ENCODE peak calls at places on chromosome 2, in six cellular contexts. One of them, this sample, is unnamed.

GRCh38 chr2:10915731-10916331 is 4.1 kb downstream of the KCNF1 start:
- ATAC-seq in A549: no peak
- ATAC-seq in upper lobe of left lung: no peak
- ATAC-seq in K562: no peak
- ATAC-seq in HepG2: peak
- ATAC-seq in GM12878: no peak
- ATAC-seq in this sample: no peak

GRCh38 chr2:166451451-166451850 is 42.6 kb downstream of the SCN7A start:
- ATAC-seq in K562: no peak
- ATAC-seq in GM12878: no peak
- ATAC-seq in HepG2: no peak
- ATAC-seq in A549: no peak
- ATAC-seq in upper lobe of left lung: no peak
- ATAC-seq in this sample: no peak

GRCh38 chr2:171004363-171004762 is 75.3 kb downstream of the GORASP2 start:
- ATAC-seq in A549: no peak
- ATAC-seq in K562: no peak
- ATAC-seq in HepG2: no peak
- ATAC-seq in GM12878: no peak
- ATAC-seq in upper lobe of left lung: no peak
- ATAC-seq in this sample: no peak

GRCh38 chr2:221997100-221997499 is 301.7 kb downstream of the PAX3 start:
- ATAC-seq in A549: peak
- ATAC-seq in upper lobe of left lung: no peak
- ATAC-seq in K562: no peak
- ATAC-seq in GM12878: no peak
- ATAC-seq in HepG2: no peak
- ATAC-seq in this sample: no peak

GRCh38 chr2:129780316-129781282 is 198.9 kb upstream of the RAB6C start:
- ATAC-seq in A549: no peak
- ATAC-seq in upper lobe of left lung: no peak
- ATAC-seq in GM12878: no peak
- ATAC-seq in K562: no peak
- ATAC-seq in HepG2: no peak
- ATAC-seq in this sample: no peak

GRCh38 chr2:46814160-46814559 is 101.4 kb downstream of the MCFD2 start:
- ATAC-seq in upper lobe of left lung: peak
- ATAC-seq in GM12878: no peak
- ATAC-seq in A549: no peak
- ATAC-seq in K562: peak
- ATAC-seq in HepG2: no peak
- ATAC-seq in this sample: peak

GRCh38 chr2:24873619-24874018 is 46.4 kb downstream of the ADCY3 start:
- ATAC-seq in K562: no peak
- ATAC-seq in HepG2: no peak
- ATAC-seq in GM12878: no peak
- ATAC-seq in upper lobe of left lung: no peak
- ATAC-seq in A549: no peak
- ATAC-seq in this sample: peak

GRCh38 chr2:35510641-35511040 is 844.9 kb upstream of the CRIM1 start:
- ATAC-seq in HepG2: no peak
- ATAC-seq in GM12878: no peak
- ATAC-seq in K562: no peak
- ATAC-seq in A549: no peak
- ATAC-seq in upper lobe of left lung: no peak
- ATAC-seq in this sample: no peak

GRCh38 chr2:188441288-188441947 is 149.7 kb downstream of the GULP1 start:
- ATAC-seq in GM12878: no peak
- ATAC-seq in A549: peak
- ATAC-seq in upper lobe of left lung: no peak
- ATAC-seq in K562: no peak
- ATAC-seq in HepG2: no peak
- ATAC-seq in this sample: no peak

GRCh38 chr2:148527488-148528340 is 116.8 kb upstream of the EPC2 start:
- ATAC-seq in GM12878: no peak
- ATAC-seq in A549: no peak
- ATAC-seq in K562: no peak
- ATAC-seq in HepG2: peak
- ATAC-seq in upper lobe of left lung: no peak
- ATAC-seq in this sample: no peak

GRCh38 chr2:12642332-12642731 is 74.4 kb upstream of the TRIB2 start:
- ATAC-seq in upper lobe of left lung: no peak
- ATAC-seq in GM12878: no peak
- ATAC-seq in K562: no peak
- ATAC-seq in HepG2: no peak
- ATAC-seq in A549: no peak
- ATAC-seq in this sample: no peak

GRCh38 chr2:199186226-199186864 is 271.4 kb downstream of the SATB2 start:
- ATAC-seq in GM12878: peak
- ATAC-seq in K562: no peak
- ATAC-seq in HepG2: no peak
- ATAC-seq in upper lobe of left lung: no peak
- ATAC-seq in A549: no peak
- ATAC-seq in this sample: no peak

GRCh38 chr2:234147335-234147861 is 96.9 kb downstream of the SPP2 start:
- ATAC-seq in HepG2: no peak
- ATAC-seq in upper lobe of left lung: no peak
- ATAC-seq in A549: no peak
- ATAC-seq in GM12878: no peak
- ATAC-seq in K562: no peak
- ATAC-seq in this sample: no peak
- TF ChIP-seq EP300 in HepG2: no peak
- TF ChIP-seq EP300 in upper lobe of left lung: no peak
- TF ChIP-seq EP300 in A549: no peak
- TF ChIP-seq EP300 in GM12878: no peak
- TF ChIP-seq EP300 in K562: no peak
- TF ChIP-seq EP300 in this sample: no peak

GRCh38 chr2:141058552-141058951 is 1072.3 kb downstream of the LRP1B start:
- ATAC-seq in A549: no peak
- ATAC-seq in HepG2: no peak
- ATAC-seq in K562: no peak
- ATAC-seq in upper lobe of left lung: no peak
- ATAC-seq in GM12878: no peak
- ATAC-seq in this sample: no peak
- TF ChIP-seq EP300 in A549: no peak
- TF ChIP-seq EP300 in HepG2: no peak
- TF ChIP-seq EP300 in K562: no peak
- TF ChIP-seq EP300 in upper lobe of left lung: no peak
- TF ChIP-seq EP300 in GM12878: no peak
- TF ChIP-seq EP300 in this sample: no peak

GRCh38 chr2:228359473-228359872 is 178.0 kb upstream of the SPHKAP start:
- ATAC-seq in upper lobe of left lung: no peak
- ATAC-seq in K562: no peak
- ATAC-seq in GM12878: no peak
- ATAC-seq in HepG2: no peak
- ATAC-seq in A549: no peak
- ATAC-seq in this sample: no peak
- TF ChIP-seq EP300 in upper lobe of left lung: no peak
- TF ChIP-seq EP300 in K562: no peak
- TF ChIP-seq EP300 in GM12878: no peak
- TF ChIP-seq EP300 in HepG2: no peak
- TF ChIP-seq EP300 in A549: no peak
- TF ChIP-seq EP300 in this sample: no peak

GRCh38 chr2:183866666-183867065 is 731.7 kb upstream of the ZNF804A start:
- ATAC-seq in K562: no peak
- ATAC-seq in upper lobe of left lung: no peak
- ATAC-seq in GM12878: no peak
- ATAC-seq in HepG2: no peak
- ATAC-seq in A549: no peak
- ATAC-seq in this sample: no peak

GRCh38 chr2:183872131-183872530 is 726.2 kb upstream of the ZNF804A start:
- ATAC-seq in HepG2: no peak
- ATAC-seq in A549: no peak
- ATAC-seq in GM12878: no peak
- ATAC-seq in K562: no peak
- ATAC-seq in upper lobe of left lung: no peak
- ATAC-seq in this sample: no peak

GRCh38 chr2:183868153-183868552 is 730.2 kb upstream of the ZNF804A start:
- ATAC-seq in GM12878: no peak
- ATAC-seq in upper lobe of left lung: no peak
- ATAC-seq in HepG2: no peak
- ATAC-seq in A549: no peak
- ATAC-seq in K562: no peak
- ATAC-seq in this sample: no peak

GRCh38 chr2:183868707-183869106 is 729.6 kb upstream of the ZNF804A start:
- ATAC-seq in GM12878: peak
- ATAC-seq in HepG2: no peak
- ATAC-seq in K562: no peak
- ATAC-seq in A549: no peak
- ATAC-seq in upper lobe of left lung: no peak
- ATAC-seq in this sample: no peak

DNA sequence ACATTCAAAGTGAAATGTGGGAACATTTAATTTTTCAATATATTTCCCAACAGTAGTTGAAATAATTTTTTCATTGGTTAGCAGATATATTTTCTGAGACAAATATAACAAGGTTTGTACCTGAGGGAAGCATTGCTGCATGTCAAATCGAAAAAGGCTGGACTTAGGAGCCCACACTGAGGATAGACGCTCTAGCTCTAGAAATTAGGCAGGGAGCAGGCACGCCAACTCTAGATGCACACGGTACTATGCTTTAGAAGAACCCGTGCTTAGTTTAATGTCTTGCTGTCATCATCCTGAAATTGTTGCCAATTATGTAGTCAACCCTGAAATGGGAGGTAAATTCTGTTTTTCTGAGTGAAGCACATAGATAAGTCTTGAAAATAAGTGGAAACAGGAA is 731.1 kb upstream of the ZNF804A start:
- ATAC-seq in HepG2: no peak
- ATAC-seq in upper lobe of left lung: no peak
- ATAC-seq in GM12878: no peak
- ATAC-seq in A549: no peak
- ATAC-seq in K562: no peak
- ATAC-seq in this sample: no peak
- TF ChIP-seq EP300 in HepG2: no peak
- TF ChIP-seq EP300 in upper lobe of left lung: no peak
- TF ChIP-seq EP300 in GM12878: no peak
- TF ChIP-seq EP300 in A549: no peak
- TF ChIP-seq EP300 in K562: no peak
- TF ChIP-seq EP300 in this sample: no peak

DNA sequence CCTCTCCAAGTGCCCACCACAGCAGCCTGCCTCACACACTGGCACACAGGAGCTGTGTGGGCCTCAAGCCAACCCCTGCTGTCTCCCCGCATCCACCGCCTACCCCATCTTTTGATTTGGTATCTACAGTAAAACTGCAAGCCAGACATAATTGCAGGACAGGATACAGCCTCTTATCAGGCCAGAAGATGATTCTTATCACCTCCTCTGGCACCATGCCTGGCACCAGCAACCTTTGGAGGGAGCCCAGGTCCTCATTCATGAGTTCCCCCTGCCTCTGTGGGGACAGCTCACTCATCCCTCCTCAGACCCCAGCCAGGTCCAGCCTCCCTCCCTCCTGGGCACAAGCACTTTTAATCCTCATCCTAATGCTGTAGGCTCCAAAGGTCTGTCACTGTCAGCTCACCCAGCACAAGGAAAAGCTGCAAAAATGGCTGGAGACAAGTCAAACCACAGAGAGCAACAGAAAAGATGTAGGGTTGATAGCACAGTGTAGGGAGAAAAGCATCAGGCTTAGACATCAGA is 9.7 kb downstream of the RAB11FIP5 start:
- ATAC-seq in A549: no peak
- ATAC-seq in K562: no peak
- ATAC-seq in upper lobe of left lung: no peak
- ATAC-seq in HepG2: no peak
- ATAC-seq in GM12878: no peak
- ATAC-seq in this sample: no peak
- TF ChIP-seq EP300 in A549: no peak
- TF ChIP-seq EP300 in K562: no peak
- TF ChIP-seq EP300 in upper lobe of left lung: no peak
- TF ChIP-seq EP300 in HepG2: no peak
- TF ChIP-seq EP300 in GM12878: no peak
- TF ChIP-seq EP300 in this sample: no peak

GRCh38 chr2:112644933-112645395 is 775 bp upstream of the SLC20A1 start:
- ATAC-seq in GM12878: peak
- ATAC-seq in K562: no peak
- ATAC-seq in A549: peak
- ATAC-seq in upper lobe of left lung: no peak
- ATAC-seq in HepG2: peak
- ATAC-seq in this sample: no peak

GRCh38 chr2:112645396-112646101 is at the start of gene SLC20A1:
- ATAC-seq in GM12878: peak
- ATAC-seq in A549: peak
- ATAC-seq in HepG2: peak
- ATAC-seq in upper lobe of left lung: peak
- ATAC-seq in K562: peak
- ATAC-seq in this sample: peak

GRCh38 chr2:112644155-112644932 is 1.4 kb upstream of the SLC20A1 start:
- ATAC-seq in K562: no peak
- ATAC-seq in upper lobe of left lung: no peak
- ATAC-seq in A549: peak
- ATAC-seq in GM12878: no peak
- ATAC-seq in HepG2: peak
- ATAC-seq in this sample: no peak

GRCh38 chr2:112646791-112647720 is 1.3 kb downstream of the SLC20A1 start:
- ATAC-seq in K562: peak
- ATAC-seq in A549: no peak
- ATAC-seq in GM12878: peak
- ATAC-seq in HepG2: no peak
- ATAC-seq in upper lobe of left lung: no peak
- ATAC-seq in this sample: no peak

DNA sequence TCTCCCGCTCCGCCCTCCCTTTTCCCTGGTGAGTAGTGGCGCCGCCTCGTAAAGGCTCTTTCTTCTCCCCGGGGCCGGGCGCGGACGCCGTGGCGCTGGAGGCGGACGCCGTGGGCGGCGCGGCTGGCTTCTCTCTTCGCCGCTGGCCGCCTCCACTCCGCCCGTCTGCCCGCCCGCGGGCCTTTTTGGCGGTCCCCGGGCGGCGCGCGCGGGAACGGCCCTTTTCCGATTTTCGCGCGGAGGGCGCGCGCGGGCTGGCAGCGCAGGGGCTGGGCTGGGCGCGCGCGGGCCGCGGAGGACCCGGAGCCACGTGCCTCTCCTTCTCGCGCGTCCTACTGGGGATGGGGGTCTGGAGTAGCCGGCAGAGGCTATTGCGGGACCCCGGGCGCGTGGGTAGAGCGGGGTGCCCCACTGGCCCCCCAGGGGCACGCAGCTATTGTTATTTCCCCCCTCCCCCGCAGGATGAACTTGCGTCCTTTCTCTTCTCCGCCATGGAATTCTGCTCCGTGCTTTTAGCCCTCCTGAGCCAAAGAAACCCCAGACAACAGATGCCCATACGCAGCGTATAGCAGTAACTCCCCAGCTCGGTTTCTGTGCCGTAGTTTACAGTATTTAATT is 472 bp downstream of the SLC20A1 start:
- ATAC-seq in GM12878: peak
- ATAC-seq in HepG2: peak
- ATAC-seq in A549: peak
- ATAC-seq in upper lobe of left lung: peak
- ATAC-seq in K562: peak
- ATAC-seq in this sample: peak
- TF ChIP-seq EP300 in GM12878: no peak
- TF ChIP-seq EP300 in HepG2: no peak
- TF ChIP-seq EP300 in A549: no peak
- TF ChIP-seq EP300 in upper lobe of left lung: no peak
- TF ChIP-seq EP300 in K562: no peak
- TF ChIP-seq EP300 in this sample: no peak

This sample was measured in gastroesophageal sphincter.